ENCODE peak calls at places on chromosomes 12 and 14, in nine cellular contexts. R is foreskin fibroblast, Q is mammary epithelial cell, L is fibroblast of pulmonary artery, Z is neural progenitor cell, S is AG10803, T is upper lobe of right lung, K is left lung, G is astrocyte of the cerebellum. W is an unnamed sample.

GRCh38 chr12:62977419-62977818 is 42.5 kb upstream of the PPM1H start:
- DNase-seq in R (peak; percentile 85), Q (peak; percentile 31), L (no peak), Z (no peak), S (peak; percentile 38), T (no peak), K (no peak), G (no peak), W (peak; percentile 6)

GRCh38 chr12:6554168-6554989 is 1.5 kb downstream of the IFFO1 start:
- DNase-seq in R (peak; percentile 87), Q (no peak), L (peak; percentile 80), Z (peak; percentile 93), S (peak; percentile 64), T (peak; percentile 82), K (peak; percentile 74), G (no peak), W (peak; percentile 69)

GRCh38 chr12:94261781-94262180 is 113.4 kb downstream of the PLXNC1 start:
- DNase-seq in R (no peak), Q (no peak), L (no peak), Z (no peak), S (no peak), T (no peak), K (no peak), G (no peak), W (no peak)

GRCh38 chr12:67512061-67512460 is 136.5 kb upstream of the DYRK2 start:
- DNase-seq in R (no peak), Q (peak; percentile 5), L (no peak), Z (no peak), S (peak; percentile 46), T (no peak), K (no peak), G (peak; percentile 27), W (no peak)

GRCh38 chr12:55664826-55665225 is 28.1 kb downstream of the OR10P1 start:
- DNase-seq in R (no peak), Q (no peak), L (no peak), Z (no peak), S (no peak), T (peak; percentile 38), K (no peak), G (no peak), W (no peak)

GRCh38 chr14:99240512-99241313 is 31.3 kb downstream of the BCL11B start:
- DNase-seq in R (no peak), Q (no peak), L (no peak), Z (no peak), S (no peak), T (no peak), K (no peak), G (no peak), W (no peak)

GRCh38 chr12:50637870-50638481 is 125.9 kb upstream of the ATF1 start:
- DNase-seq in R (peak; percentile 65), Q (peak; percentile 45), L (peak; percentile 77), Z (peak; percentile 66), S (peak; percentile 63), T (no peak), K (no peak), G (no peak), W (peak; percentile 58)

GRCh38 chr12:117333331-117334000 is 28.0 kb downstream of the NOS1 start:
- DNase-seq in R (no peak), Q (no peak), L (no peak), Z (no peak), S (no peak), T (no peak), K (no peak), G (no peak), W (no peak)

GRCh38 chr14:42535397-42535796 is 928.7 kb downstream of the LRFN5 start:
- DNase-seq in R (no peak), Q (no peak), L (no peak), Z (no peak), S (no peak), T (no peak), K (no peak), G (no peak), W (no peak)

GRCh38 chr14:69242311-69243224 is 17.4 kb upstream of the GALNT16 start:
- DNase-seq in R (peak; percentile 84), Q (peak; percentile 32), L (peak; percentile 83), Z (peak; percentile 66), S (peak; percentile 77), T (no peak), K (no peak), G (peak; percentile 64), W (peak; percentile 65)

GRCh38 chr12:28869197-28869596 is 279.9 kb upstream of the FAR2 start:
- DNase-seq in R (peak; percentile 69), Q (peak; percentile 97), L (peak; percentile 86), Z (no peak), S (peak; percentile 11), T (no peak), K (no peak), G (peak; percentile 4), W (peak; percentile 57)

GRCh38 chr14:51989293-51990234 is at the start of gene RTRAF:
- DNase-seq in R (peak; percentile 98), Q (peak; percentile 91), L (peak; percentile 96), Z (peak; percentile 94), S (peak; percentile 94), T (peak; percentile 97), K (peak; percentile 95), G (peak; percentile 85), W (peak; percentile 96)

DNA sequence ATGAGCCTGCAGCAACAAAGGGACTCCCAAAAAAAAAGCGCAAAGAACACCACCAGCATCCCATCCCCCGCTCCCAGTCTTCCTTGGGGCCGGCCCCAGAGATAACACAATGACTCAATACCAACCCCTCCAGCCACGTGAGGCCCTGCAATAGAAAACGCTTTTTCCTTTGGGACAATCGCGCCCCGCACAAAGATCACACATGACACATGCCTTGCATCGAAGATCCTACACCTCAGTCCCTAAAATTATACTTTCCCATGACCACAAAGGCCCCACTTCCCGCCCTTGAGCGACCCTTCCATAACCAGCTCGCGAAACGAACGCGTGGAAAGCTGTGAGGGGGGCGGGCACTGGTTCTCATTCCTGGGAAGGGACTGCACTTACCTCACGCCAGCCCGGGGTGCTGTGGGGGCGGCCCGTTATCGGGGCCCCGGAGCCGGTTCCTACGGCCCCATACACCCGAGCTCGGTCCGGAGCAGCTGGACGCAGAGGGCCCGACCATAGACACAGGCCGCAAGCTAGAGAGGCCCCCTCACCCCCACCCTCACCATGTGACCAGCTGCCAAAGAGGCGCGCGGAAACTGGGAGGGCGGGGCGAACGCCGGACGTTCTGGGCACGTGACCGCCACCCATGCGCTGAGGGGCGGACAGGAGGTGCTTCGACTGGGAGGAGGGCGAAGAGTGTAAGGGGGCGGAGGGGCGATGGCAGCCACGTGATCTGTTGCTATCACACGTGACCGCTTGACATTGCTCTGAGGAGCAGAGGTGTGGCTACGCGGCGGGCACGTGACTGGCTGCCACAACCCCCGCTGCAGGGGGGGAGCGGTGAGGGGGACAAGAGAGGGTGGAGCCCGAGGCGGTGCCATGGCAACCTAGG is at the start of gene CDK4:
- DNase-seq in R (peak; percentile 100), Q (peak; percentile 99), L (peak; percentile 100), Z (peak; percentile 100), S (peak; percentile 100), T (peak; percentile 99), K (peak; percentile 100), G (peak; percentile 99), W (peak; percentile 100)
- TF ChIP-seq CTCF in R (no peak), Q (no peak), L (no peak), Z (no peak), S (no peak), T (no peak), K (no peak), G (no peak), W (no peak)

DNA sequence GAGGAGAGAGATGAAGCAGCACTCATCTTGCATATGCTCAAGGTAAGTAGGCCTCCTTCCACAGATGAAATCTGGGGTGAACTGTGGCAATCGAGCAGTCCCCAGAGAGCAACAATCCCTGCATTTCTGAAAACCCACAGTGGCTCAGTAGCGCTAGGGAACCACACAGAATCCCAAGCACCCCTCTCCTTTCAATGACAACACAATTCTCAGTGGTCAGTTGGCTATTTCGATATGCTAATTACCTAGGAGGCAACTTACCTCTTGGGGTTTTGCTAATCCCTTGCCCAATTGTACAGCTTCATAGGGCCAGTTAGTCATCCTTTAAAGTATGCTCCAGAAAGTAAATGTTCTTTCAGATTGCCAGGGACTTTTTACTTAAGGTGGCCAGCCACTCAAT is 1035.7 kb downstream of the BCL11B start:
- DNase-seq in R (no peak), Q (peak; percentile 42), L (no peak), Z (no peak), S (no peak), T (no peak), K (no peak), G (no peak), W (no peak)
- H3K4me3 ChIP-seq in R (no peak overlapping the region), Q (no peak overlapping the region), L (no peak overlapping the region), Z (no peak overlapping the region), S (no peak overlapping the region), T (no peak overlapping the region), K (no peak overlapping the region), G (no peak overlapping the region), W (no peak overlapping the region)

DNA sequence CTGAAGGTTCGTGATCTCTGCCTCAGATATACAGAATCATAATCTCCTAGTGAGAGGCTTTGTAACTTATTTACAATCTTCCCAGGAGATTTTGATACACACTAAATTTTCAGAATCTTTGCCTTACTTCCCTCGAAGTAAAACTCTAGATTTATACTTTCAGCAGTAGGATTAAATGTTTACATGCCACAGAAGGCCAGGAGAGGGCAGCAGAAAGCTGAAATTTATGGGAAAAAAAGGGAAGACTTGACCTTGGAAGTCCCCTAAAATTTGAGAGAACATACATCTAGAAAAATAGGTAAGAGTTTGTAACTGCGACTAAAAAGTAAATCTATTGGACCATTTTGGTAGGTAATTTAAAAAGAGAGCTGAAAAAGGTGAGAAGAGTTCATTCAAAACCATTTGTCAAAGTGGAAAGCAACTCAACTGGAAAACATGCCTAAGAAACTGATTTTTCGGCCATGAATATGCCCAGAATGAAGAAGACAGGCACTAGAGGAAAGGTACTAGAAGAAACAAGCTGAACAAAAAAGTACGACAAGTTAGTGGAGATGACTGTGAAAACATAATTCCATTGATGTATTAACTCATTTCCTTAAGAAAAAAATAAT is 242.0 kb upstream of the MDGA2 start:
- DNase-seq in R (peak; percentile 8), Q (peak; percentile 1), L (peak; percentile 21), Z (peak; percentile 34), S (no peak), T (no peak), K (no peak), G (peak; percentile 1), W (peak; percentile 25)
- TF ChIP-seq CTCF in R (no peak), Q (no peak), L (peak; percentile 42), Z (peak; percentile 87), S (peak; percentile 34), T (peak; percentile 54), K (peak; percentile 42), G (peak; percentile 52), W (peak; percentile 58)

GRCh38 chr12:114682920-114683708 is 861 bp downstream of the TBX3 start:
- DNase-seq in R (peak; percentile 25), Q (peak; percentile 31), L (peak; percentile 43), Z (peak; percentile 75), S (peak; percentile 42), T (no peak), K (no peak), G (no peak), W (peak; percentile 58)

GRCh38 chr12:114683709-114684097 is 272 bp downstream of the TBX3 start:
- DNase-seq in R (no peak), Q (no peak), L (no peak), Z (no peak), S (no peak), T (no peak), K (no peak), G (no peak), W (no peak)

GRCh38 chr12:114684870-114685273 is 897 bp upstream of the TBX3 start:
- DNase-seq in R (no peak), Q (no peak), L (no peak), Z (no peak), S (no peak), T (no peak), K (no peak), G (no peak), W (no peak)

GRCh38 chr12:114685320-114685781 is 1.4 kb upstream of the TBX3 start:
- DNase-seq in R (peak; percentile 76), Q (no peak), L (no peak), Z (peak; percentile 41), S (no peak), T (no peak), K (no peak), G (no peak), W (no peak)

GRCh38 chr12:114684098-114684869 is at the start of gene TBX3:
- DNase-seq in R (peak; percentile 99), Q (peak; percentile 100), L (peak; percentile 100), Z (peak; percentile 98), S (peak; percentile 100), T (peak; percentile 89), K (peak; percentile 88), G (peak; percentile 99), W (peak; percentile 99)
- H3K4me3 ChIP-seq in R (peak within 1 kb of the TSS; percentile 92), Q (peak within 1 kb of the TSS; percentile 66), L (peak within 1 kb of the TSS; percentile 99), Z (peak within 1 kb of the TSS; percentile 45), S (peak within 1 kb of the TSS; percentile 94), T (peak within 1 kb of the TSS; percentile 52), K (peak within 1 kb of the TSS; percentile 49), G (peak within 1 kb of the TSS; percentile 90), W (peak within 1 kb of the TSS; percentile 58)

W was measured in epithelial cell of esophagus.